ENCODE peak calls at places on chromosomes 7 and 10, in eight cellular contexts. X is fibroblast of lung; U is breast epithelium; A is ascending aorta; W is CD8-positive, alpha-beta memory T cell; G is stomach; M is PC-9; N is A549. F is an unnamed sample.

GRCh38 chr7:134362587-134363483 is 46.1 kb upstream of the SLC35B4 start:
- DNase-seq in X (no peak), U (no peak), A (no peak), W (no peak), G (no peak), M (no peak), N (no peak), F (no peak)

GRCh38 chr7:113100091-113100723 is 13.6 kb upstream of the GPR85 start:
- DNase-seq in X (peak; percentile 67), U (no peak), A (no peak), W (no peak), G (peak; percentile 29), M (no peak), N (no peak), F (no peak)

GRCh38 chr7:47383064-47383463 is 198.8 kb downstream of the TNS3 start:
- DNase-seq in X (peak; percentile 88), U (no peak), A (no peak), W (no peak), G (peak; percentile 16), M (no peak), N (no peak), F (no peak)

GRCh38 chr10:61847087-61847486 is 54.4 kb upstream of the ARID5B start:
- DNase-seq in X (peak; percentile 38), U (no peak), A (no peak), W (no peak), G (no peak), M (no peak), N (no peak), F (no peak)

GRCh38 chr10:29688230-29688634 is 53.5 kb upstream of the SVIL start:
- DNase-seq in X (peak; percentile 24), U (no peak), A (no peak), W (no peak), G (no peak), M (no peak), N (no peak), F (no peak)

GRCh38 chr7:95066736-95067530 is 159.5 kb downstream of the PPP1R9A start:
- DNase-seq in X (peak; percentile 50), U (no peak), A (no peak), W (no peak), G (no peak), M (no peak), N (peak; percentile 36), F (no peak)

GRCh38 chr10:126017961-126018560 is 121.7 kb downstream of the FANK1 start:
- DNase-seq in X (peak; percentile 93), U (no peak), A (no peak), W (no peak), G (no peak), M (no peak), N (no peak), F (no peak)

GRCh38 chr10:72133517-72133916 is 45.2 kb upstream of the SPOCK2 start:
- DNase-seq in X (peak; percentile 82), U (no peak), A (no peak), W (no peak), G (no peak), M (peak; percentile 39), N (no peak), F (no peak)

GRCh38 chr7:127885843-127886242 is 145.4 kb downstream of the LRRC4 start:
- DNase-seq in X (peak; percentile 85), U (no peak), A (no peak), W (no peak), G (no peak), M (no peak), N (no peak), F (no peak)

GRCh38 chr7:13912740-13913320 is 76.6 kb downstream of the ETV1 start:
- DNase-seq in X (no peak), U (no peak), A (no peak), W (no peak), G (no peak), M (no peak), N (no peak), F (no peak)

GRCh38 chr10:84826704-84827103 is 498.3 kb downstream of the CCSER2 start:
- DNase-seq in X (peak; percentile 54), U (no peak), A (no peak), W (no peak), G (no peak), M (no peak), N (no peak), F (no peak)

GRCh38 chr7:129501760-129502707 is at the start of gene SMKR1:
- DNase-seq in X (peak; percentile 58), U (peak; percentile 63), A (no peak), W (peak; percentile 97), G (peak; percentile 88), M (peak; percentile 42), N (peak; percentile 92), F (peak; percentile 61)

GRCh38 chr7:151047979-151048763 is at the start of gene ASIC3:
- DNase-seq in X (no peak), U (no peak), A (no peak), W (no peak), G (no peak), M (no peak), N (no peak), F (no peak)

GRCh38 chr7:101163281-101164070 is 1.9 kb downstream of the VGF start:
- DNase-seq in X (no peak), U (no peak), A (no peak), W (no peak), G (no peak), M (peak; percentile 56), N (no peak), F (no peak)

GRCh38 chr7:101159696-101160674 is 5.4 kb downstream of the VGF start:
- DNase-seq in X (peak; percentile 38), U (no peak), A (no peak), W (no peak), G (no peak), M (no peak), N (no peak), F (no peak)

GRCh38 chr7:101161692-101162461 is 3.5 kb downstream of the VGF start:
- DNase-seq in X (no peak), U (no peak), A (no peak), W (no peak), G (no peak), M (peak; percentile 76), N (no peak), F (no peak)

GRCh38 chr7:101162551-101163280 is 2.7 kb downstream of the VGF start:
- DNase-seq in X (peak; percentile 51), U (no peak), A (no peak), W (no peak), G (no peak), M (peak; percentile 52), N (no peak), F (no peak)

DNA sequence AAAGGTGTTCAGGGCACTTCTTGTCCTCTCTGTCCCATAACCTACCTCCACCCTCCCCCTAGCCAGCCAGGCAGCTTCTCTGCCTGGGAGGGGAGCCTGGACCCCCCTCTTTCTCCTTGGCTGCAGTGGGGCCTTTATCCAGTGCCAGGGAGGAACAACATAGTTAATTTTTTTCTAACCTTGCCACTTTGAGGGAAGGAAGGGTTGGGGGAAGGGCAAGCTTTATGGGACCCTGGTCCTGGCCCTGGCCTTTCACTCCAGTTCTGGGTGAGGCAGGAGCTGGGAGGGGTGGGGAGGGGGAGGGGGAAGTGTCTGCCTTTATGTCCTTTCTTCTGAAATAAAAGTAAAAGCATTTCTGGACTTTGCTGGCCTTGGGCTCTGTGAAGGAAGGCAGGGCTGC is 4.5 kb downstream of the VGF start:
- DNase-seq in X (no peak), U (no peak), A (no peak), W (no peak), G (no peak), M (no peak), N (no peak), F (no peak)
- H3K27ac ChIP-seq in X (no peak overlapping the region), U (no peak overlapping the region), A (no peak overlapping the region), W (no peak overlapping the region), G (no peak overlapping the region), M (peak overlapping the region; percentile 11), N (peak overlapping the region; percentile 83), F (no peak overlapping the region)

GRCh38 chr10:124089859-124090258 is 3.5 kb downstream of the CHST15 start:
- DNase-seq in X (no peak), U (no peak), A (no peak), W (no peak), G (no peak), M (no peak), N (no peak), F (no peak)
- H3K27ac ChIP-seq in X (no peak overlapping the region), U (no peak overlapping the region), A (no peak overlapping the region), W (no peak overlapping the region), G (no peak overlapping the region), M (no peak overlapping the region), N (no peak overlapping the region), F (no peak overlapping the region)

GRCh38 chr10:89516149-89516832 is 19.1 kb downstream of the SLC16A12 start:
- DNase-seq in X (peak; percentile 97), U (no peak), A (no peak), W (no peak), G (no peak), M (no peak), N (no peak), F (no peak)
- H3K27ac ChIP-seq in X (peak overlapping the region; percentile 95), U (no peak overlapping the region), A (peak overlapping the region; percentile 67), W (no peak overlapping the region), G (peak overlapping the region; percentile 35), M (no peak overlapping the region), N (no peak overlapping the region), F (no peak overlapping the region)

GRCh38 chr7:7427363-7427762 is 108.3 kb downstream of the COL28A1 start:
- DNase-seq in X (no peak), U (no peak), A (no peak), W (no peak), G (no peak), M (no peak), N (no peak), F (peak; percentile 30)

GRCh38 chr7:7426686-7427085 is 109.0 kb downstream of the COL28A1 start:
- DNase-seq in X (no peak), U (no peak), A (no peak), W (no peak), G (no peak), M (no peak), N (no peak), F (no peak)

GRCh38 chr7:7425321-7425720 is 110.4 kb downstream of the COL28A1 start:
- DNase-seq in X (no peak), U (no peak), A (no peak), W (no peak), G (no peak), M (no peak), N (no peak), F (no peak)

GRCh38 chr7:7432979-7433378 is 102.7 kb downstream of the COL28A1 start:
- DNase-seq in X (no peak), U (no peak), A (no peak), W (no peak), G (no peak), M (no peak), N (no peak), F (no peak)

GRCh38 chr7:7428806-7429205 is 106.9 kb downstream of the COL28A1 start:
- DNase-seq in X (peak; percentile 59), U (no peak), A (no peak), W (no peak), G (no peak), M (no peak), N (no peak), F (no peak)
- H3K27ac ChIP-seq in X (no peak overlapping the region), U (no peak overlapping the region), A (no peak overlapping the region), W (no peak overlapping the region), G (no peak overlapping the region), M (no peak overlapping the region), N (no peak overlapping the region), F (no peak overlapping the region)

GRCh38 chr7:28291559-28291958 is 111.0 kb upstream of the JAZF1 start:
- DNase-seq in X (peak; percentile 39), U (no peak), A (no peak), W (no peak), G (no peak), M (no peak), N (no peak), F (no peak)
- H3K27ac ChIP-seq in X (no peak overlapping the region), U (no peak overlapping the region), A (no peak overlapping the region), W (no peak overlapping the region), G (no peak overlapping the region), M (no peak overlapping the region), N (no peak overlapping the region), F (no peak overlapping the region)

F was measured in substantia nigra.